ENCODE peak calls at places on chromosomes 6 and 20, in seven cellular contexts. G is AG20443, U is endothelial cell, O is endodermal cell, L is omental fat pad, D is mammary epithelial cell, R is T follicular helper cell. E is an unnamed sample.

GRCh38 chr6:105424177-105424783 is 21.4 kb upstream of the PREP start:
- DNase-seq in G (peak; percentile 71), U (peak; percentile 69), O (peak; percentile 91), L (peak; percentile 51), D (peak; percentile 31), R (peak; percentile 33), E (peak; percentile 62)

GRCh38 chr20:59948828-59949720 is 8.9 kb downstream of the FAM217B start:
- DNase-seq in G (peak; percentile 30), U (peak; percentile 19), O (no peak), L (no peak), D (peak; percentile 37), R (no peak), E (peak; percentile 25)

GRCh38 chr6:170023620-170024521 is 267.0 kb downstream of the DLL1 start:
- DNase-seq in G (no peak), U (no peak), O (no peak), L (no peak), D (no peak), R (no peak), E (no peak)

GRCh38 chr20:38178065-38178471 is 13.0 kb upstream of the TGM2 start:
- DNase-seq in G (no peak), U (no peak), O (no peak), L (no peak), D (no peak), R (no peak), E (no peak)

GRCh38 chr6:139757766-139758655 is 383.6 kb upstream of the CITED2 start:
- DNase-seq in G (peak; percentile 25), U (no peak), O (no peak), L (no peak), D (no peak), R (no peak), E (no peak)

GRCh38 chr6:32203435-32204267 is 11.2 kb upstream of the GPSM3 start:
- DNase-seq in G (no peak), U (no peak), O (no peak), L (no peak), D (no peak), R (no peak), E (no peak)

GRCh38 chr6:156718647-156719394 is 58.4 kb upstream of the ARID1B start:
- DNase-seq in G (peak; percentile 81), U (no peak), O (no peak), L (no peak), D (no peak), R (no peak), E (no peak)

GRCh38 chr20:53738945-53739798 is 145.5 kb upstream of the ZNF217 start:
- DNase-seq in G (no peak), U (no peak), O (no peak), L (no peak), D (no peak), R (no peak), E (no peak)

GRCh38 chr20:29878777-29879442 is 1378.6 kb upstream of the DEFB115 start:
- DNase-seq in G (no peak), U (no peak), O (peak; percentile 45), L (no peak), D (no peak), R (no peak), E (no peak)

GRCh38 chr20:23606652-23607049 is 934 bp upstream of the CST9 start:
- DNase-seq in G (peak; percentile 93), U (peak; percentile 85), O (peak; percentile 97), L (peak; percentile 57), D (peak; percentile 61), R (peak; percentile 27), E (peak; percentile 11)

GRCh38 chr6:149153100-149153499 is 164.4 kb upstream of the TAB2 start:
- DNase-seq in G (no peak), U (no peak), O (no peak), L (no peak), D (no peak), R (no peak), E (no peak)

GRCh38 chr6:131731224-131731623 is 20.4 kb upstream of the CTAGE9 start:
- DNase-seq in G (no peak), U (no peak), O (no peak), L (no peak), D (no peak), R (no peak), E (no peak)

GRCh38 chr6:134049586-134049985 is 2.8 kb downstream of the SLC2A12 start:
- DNase-seq in G (no peak), U (no peak), O (no peak), L (no peak), D (no peak), R (no peak), E (no peak)

GRCh38 chr6:6191476-6191875 is 129.0 kb downstream of the F13A1 start:
- DNase-seq in G (no peak), U (no peak), O (peak; percentile 78), L (no peak), D (no peak), R (no peak), E (no peak)

E was measured in CD4-positive, alpha-beta T cell.